ENCODE peak calls at places on chromosomes 6 and 20, in eight cellular contexts. One of them, this sample, is unnamed.

GRCh38 chr20:38217791-38218565 is 42.6 kb downstream of the KIAA1755 start:
- DNase-seq in stomach: no peak
- DNase-seq in body of pancreas: peak; percentile 31
- DNase-seq in SJSA1: peak; percentile 91
- DNase-seq in neuronal stem cell: no peak
- DNase-seq in neural progenitor cell: peak; percentile 27
- DNase-seq in breast epithelium: no peak
- DNase-seq in uterus: peak; percentile 78
- DNase-seq in this sample: no peak

GRCh38 chr6:170185175-170185970 is 105.5 kb downstream of the DLL1 start:
- DNase-seq in stomach: no peak
- DNase-seq in body of pancreas: no peak
- DNase-seq in SJSA1: peak; percentile 27
- DNase-seq in neuronal stem cell: no peak
- DNase-seq in neural progenitor cell: no peak
- DNase-seq in breast epithelium: no peak
- DNase-seq in uterus: no peak
- DNase-seq in this sample: no peak

GRCh38 chr20:46646659-46647380 is 4.4 kb downstream of the SLC13A3 start:
- DNase-seq in stomach: no peak
- DNase-seq in body of pancreas: no peak
- DNase-seq in SJSA1: no peak
- DNase-seq in neuronal stem cell: no peak
- DNase-seq in neural progenitor cell: no peak
- DNase-seq in breast epithelium: no peak
- DNase-seq in uterus: no peak
- DNase-seq in this sample: no peak

GRCh38 chr6:18579869-18580268 is 192.7 kb downstream of the RNF144B start:
- DNase-seq in stomach: no peak
- DNase-seq in body of pancreas: no peak
- DNase-seq in SJSA1: no peak
- DNase-seq in neuronal stem cell: no peak
- DNase-seq in neural progenitor cell: no peak
- DNase-seq in breast epithelium: no peak
- DNase-seq in uterus: no peak
- DNase-seq in this sample: no peak

GRCh38 chr6:158361961-158362634 is 49.8 kb downstream of the TULP4 start:
- DNase-seq in stomach: no peak
- DNase-seq in body of pancreas: no peak
- DNase-seq in SJSA1: no peak
- DNase-seq in neuronal stem cell: no peak
- DNase-seq in neural progenitor cell: no peak
- DNase-seq in breast epithelium: no peak
- DNase-seq in uterus: no peak
- DNase-seq in this sample: no peak

GRCh38 chr20:17747431-17747846 is 47.7 kb downstream of the BANF2 start:
- DNase-seq in stomach: peak; percentile 33
- DNase-seq in body of pancreas: peak; percentile 83
- DNase-seq in SJSA1: peak; percentile 81
- DNase-seq in neuronal stem cell: no peak
- DNase-seq in neural progenitor cell: no peak
- DNase-seq in breast epithelium: no peak
- DNase-seq in uterus: peak; percentile 29
- DNase-seq in this sample: no peak

GRCh38 chr20:57231951-57232428 is 34.5 kb downstream of the BMP7 start:
- DNase-seq in stomach: no peak
- DNase-seq in body of pancreas: no peak
- DNase-seq in SJSA1: no peak
- DNase-seq in neuronal stem cell: no peak
- DNase-seq in neural progenitor cell: peak; percentile 18
- DNase-seq in breast epithelium: no peak
- DNase-seq in uterus: no peak
- DNase-seq in this sample: no peak

GRCh38 chr6:5080574-5080973 is 4.6 kb upstream of the PPP1R3G start:
- DNase-seq in stomach: no peak
- DNase-seq in body of pancreas: no peak
- DNase-seq in SJSA1: no peak
- DNase-seq in neuronal stem cell: no peak
- DNase-seq in neural progenitor cell: no peak
- DNase-seq in breast epithelium: no peak
- DNase-seq in uterus: no peak
- DNase-seq in this sample: no peak

GRCh38 chr20:2899243-2899642 is 26.0 kb downstream of the PTPRA start:
- DNase-seq in stomach: no peak
- DNase-seq in body of pancreas: no peak
- DNase-seq in SJSA1: no peak
- DNase-seq in neuronal stem cell: no peak
- DNase-seq in neural progenitor cell: no peak
- DNase-seq in breast epithelium: no peak
- DNase-seq in uterus: no peak
- DNase-seq in this sample: no peak

GRCh38 chr6:76779068-76779467 is 684.2 kb downstream of the HTR1B start:
- DNase-seq in stomach: no peak
- DNase-seq in body of pancreas: no peak
- DNase-seq in SJSA1: no peak
- DNase-seq in neuronal stem cell: no peak
- DNase-seq in neural progenitor cell: no peak
- DNase-seq in breast epithelium: no peak
- DNase-seq in uterus: no peak
- DNase-seq in this sample: no peak
- H3K27ac ChIP-seq in stomach: peak overlapping the region; percentile 50
- H3K27ac ChIP-seq in body of pancreas: no peak overlapping the region
- H3K27ac ChIP-seq in SJSA1: no peak overlapping the region
- H3K27ac ChIP-seq in neuronal stem cell: no peak overlapping the region
- H3K27ac ChIP-seq in neural progenitor cell: no peak overlapping the region
- H3K27ac ChIP-seq in breast epithelium: no peak overlapping the region
- H3K27ac ChIP-seq in uterus: no peak overlapping the region
- H3K27ac ChIP-seq in this sample: no peak overlapping the region

DNA sequence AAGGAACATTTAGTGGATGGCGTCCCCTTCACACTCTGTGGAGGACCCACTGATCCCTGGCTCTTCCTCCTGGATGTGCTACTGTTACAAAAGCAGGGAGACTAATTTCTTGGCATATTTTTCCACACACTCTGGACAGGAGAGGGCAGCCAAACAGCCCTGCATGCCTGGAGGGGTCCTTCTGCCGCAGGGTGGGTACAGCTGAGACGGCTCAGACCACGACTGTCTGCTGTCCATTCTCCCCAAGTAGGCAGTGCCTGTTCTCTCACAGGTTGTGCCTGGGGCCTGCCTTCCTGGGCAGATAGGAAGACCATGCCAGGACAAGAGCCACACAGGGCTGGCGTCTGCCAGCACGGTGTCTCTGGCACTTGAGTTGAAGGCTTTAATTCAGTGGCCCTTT is 260.1 kb downstream of the FOXC1 start:
- DNase-seq in stomach: no peak
- DNase-seq in body of pancreas: no peak
- DNase-seq in SJSA1: no peak
- DNase-seq in neuronal stem cell: no peak
- DNase-seq in neural progenitor cell: no peak
- DNase-seq in breast epithelium: no peak
- DNase-seq in uterus: no peak
- DNase-seq in this sample: no peak
- H3K27ac ChIP-seq in stomach: no peak overlapping the region
- H3K27ac ChIP-seq in body of pancreas: no peak overlapping the region
- H3K27ac ChIP-seq in SJSA1: no peak overlapping the region
- H3K27ac ChIP-seq in neuronal stem cell: no peak overlapping the region
- H3K27ac ChIP-seq in neural progenitor cell: no peak overlapping the region
- H3K27ac ChIP-seq in breast epithelium: no peak overlapping the region
- H3K27ac ChIP-seq in uterus: no peak overlapping the region
- H3K27ac ChIP-seq in this sample: no peak overlapping the region

GRCh38 chr20:33669873-33670640 is 3.3 kb downstream of the ACTL10 start:
- DNase-seq in stomach: no peak
- DNase-seq in body of pancreas: no peak
- DNase-seq in SJSA1: no peak
- DNase-seq in neuronal stem cell: no peak
- DNase-seq in neural progenitor cell: no peak
- DNase-seq in breast epithelium: no peak
- DNase-seq in uterus: peak; percentile 22
- DNase-seq in this sample: no peak

GRCh38 chr20:33670715-33671499 is 3.3 kb downstream of the NECAB3 start:
- DNase-seq in stomach: peak; percentile 64
- DNase-seq in body of pancreas: no peak
- DNase-seq in SJSA1: no peak
- DNase-seq in neuronal stem cell: no peak
- DNase-seq in neural progenitor cell: no peak
- DNase-seq in breast epithelium: no peak
- DNase-seq in uterus: no peak
- DNase-seq in this sample: no peak

GRCh38 chr20:33668087-33668790 is 1.5 kb downstream of the ACTL10 start:
- DNase-seq in stomach: peak; percentile 88
- DNase-seq in body of pancreas: no peak
- DNase-seq in SJSA1: no peak
- DNase-seq in neuronal stem cell: no peak
- DNase-seq in neural progenitor cell: peak; percentile 83
- DNase-seq in breast epithelium: peak; percentile 81
- DNase-seq in uterus: peak; percentile 83
- DNase-seq in this sample: no peak

GRCh38 chr20:33668791-33669155 is 2.0 kb downstream of the ACTL10 start:
- DNase-seq in stomach: no peak
- DNase-seq in body of pancreas: no peak
- DNase-seq in SJSA1: no peak
- DNase-seq in neuronal stem cell: no peak
- DNase-seq in neural progenitor cell: no peak
- DNase-seq in breast epithelium: no peak
- DNase-seq in uterus: no peak
- DNase-seq in this sample: no peak

GRCh38 chr20:33669224-33669623 is 2.5 kb downstream of the ACTL10 start:
- DNase-seq in stomach: no peak
- DNase-seq in body of pancreas: no peak
- DNase-seq in SJSA1: no peak
- DNase-seq in neuronal stem cell: no peak
- DNase-seq in neural progenitor cell: no peak
- DNase-seq in breast epithelium: no peak
- DNase-seq in uterus: no peak
- DNase-seq in this sample: no peak
- H3K27ac ChIP-seq in stomach: peak overlapping the region; percentile 42
- H3K27ac ChIP-seq in body of pancreas: no peak overlapping the region
- H3K27ac ChIP-seq in SJSA1: no peak overlapping the region
- H3K27ac ChIP-seq in neuronal stem cell: no peak overlapping the region
- H3K27ac ChIP-seq in neural progenitor cell: no peak overlapping the region
- H3K27ac ChIP-seq in breast epithelium: no peak overlapping the region
- H3K27ac ChIP-seq in uterus: no peak overlapping the region
- H3K27ac ChIP-seq in this sample: no peak overlapping the region

GRCh38 chr6:53139841-53140413 is 8.7 kb downstream of the GCM1 start:
- DNase-seq in stomach: no peak
- DNase-seq in body of pancreas: no peak
- DNase-seq in SJSA1: no peak
- DNase-seq in neuronal stem cell: no peak
- DNase-seq in neural progenitor cell: no peak
- DNase-seq in breast epithelium: no peak
- DNase-seq in uterus: no peak
- DNase-seq in this sample: no peak
- H3K27ac ChIP-seq in stomach: no peak overlapping the region
- H3K27ac ChIP-seq in body of pancreas: no peak overlapping the region
- H3K27ac ChIP-seq in SJSA1: no peak overlapping the region
- H3K27ac ChIP-seq in neuronal stem cell: no peak overlapping the region
- H3K27ac ChIP-seq in neural progenitor cell: no peak overlapping the region
- H3K27ac ChIP-seq in breast epithelium: no peak overlapping the region
- H3K27ac ChIP-seq in uterus: no peak overlapping the region
- H3K27ac ChIP-seq in this sample: no peak overlapping the region

GRCh38 chr20:40525356-40525755 is 163.7 kb downstream of the MAFB start:
- DNase-seq in stomach: no peak
- DNase-seq in body of pancreas: no peak
- DNase-seq in SJSA1: no peak
- DNase-seq in neuronal stem cell: no peak
- DNase-seq in neural progenitor cell: no peak
- DNase-seq in breast epithelium: no peak
- DNase-seq in uterus: no peak
- DNase-seq in this sample: no peak
- H3K27ac ChIP-seq in stomach: no peak overlapping the region
- H3K27ac ChIP-seq in body of pancreas: no peak overlapping the region
- H3K27ac ChIP-seq in SJSA1: no peak overlapping the region
- H3K27ac ChIP-seq in neuronal stem cell: no peak overlapping the region
- H3K27ac ChIP-seq in neural progenitor cell: no peak overlapping the region
- H3K27ac ChIP-seq in breast epithelium: no peak overlapping the region
- H3K27ac ChIP-seq in uterus: no peak overlapping the region
- H3K27ac ChIP-seq in this sample: no peak overlapping the region